ENCODE peak calls at places on chromosomes 16 and 17, in six cellular contexts. M is esophagus squamous epithelium, E is tibial nerve, B is K562, S is uterus, N is transverse colon. H is an unnamed sample.

GRCh38 chr17:81432873-81433451 is 37.7 kb downstream of the BAHCC1 start:
- DNase-seq in M (no peak), E (no peak), B (no peak), S (no peak), N (no peak), H (no peak)

GRCh38 chr17:75077072-75077489 is 10.7 kb upstream of the SLC16A5 start:
- DNase-seq in M (no peak), E (no peak), B (no peak), S (no peak), N (peak), H (no peak)

GRCh38 chr17:32875904-32876413 is 965 bp downstream of the MYO1D start:
- DNase-seq in M (no peak), E (no peak), B (no peak), S (no peak), N (no peak), H (no peak)

GRCh38 chr16:12239953-12240485 is 263.5 kb downstream of the SNX29 start:
- DNase-seq in M (no peak), E (no peak), B (no peak), S (no peak), N (no peak), H (no peak)

GRCh38 chr16:3822366-3823045 is 58.0 kb downstream of the CREBBP start:
- DNase-seq in M (no peak), E (no peak), B (no peak), S (peak), N (no peak), H (no peak)

GRCh38 chr16:38941-39892 is 14.2 kb downstream of the POLR3K start:
- DNase-seq in M (no peak), E (no peak), B (no peak), S (no peak), N (peak), H (no peak)

GRCh38 chr16:20901441-20902112 is 1.0 kb downstream of the LYRM1 start:
- DNase-seq in M (no peak), E (peak), B (no peak), S (peak), N (peak), H (peak)

GRCh38 chr16:24504467-24505345 is 34.7 kb upstream of the RBBP6 start:
- DNase-seq in M (no peak), E (peak), B (peak), S (peak), N (peak), H (peak)

GRCh38 chr16:89375021-89375420 is 115.3 kb downstream of the ANKRD11 start:
- DNase-seq in M (no peak), E (no peak), B (no peak), S (no peak), N (no peak), H (no peak)

GRCh38 chr17:32345953-32346600 is 3.9 kb upstream of the ZNF207 start:
- DNase-seq in M (no peak), E (no peak), B (no peak), S (no peak), N (no peak), H (no peak)

GRCh38 chr17:55466671-55467070 is 44.6 kb downstream of the SMIM36 start:
- DNase-seq in M (no peak), E (no peak), B (no peak), S (no peak), N (no peak), H (peak)

GRCh38 chr17:49216953-49217650 is 6.6 kb downstream of the ABI3 start:
- DNase-seq in M (no peak), E (peak), B (no peak), S (peak), N (peak), H (peak)

GRCh38 chr17:80785477-80786178 is 206.0 kb upstream of the CHMP6 start:
- DNase-seq in M (no peak), E (no peak), B (no peak), S (no peak), N (no peak), H (peak)

GRCh38 chr16:89785523-89786155 is 30.8 kb downstream of the FANCA start:
- DNase-seq in M (no peak), E (no peak), B (no peak), S (no peak), N (peak), H (no peak)

GRCh38 chr16:766820-767640 is 6.5 kb downstream of the MSLN start:
- DNase-seq in M (no peak), E (no peak), B (peak), S (no peak), N (no peak), H (no peak)

GRCh38 chr17:74833501-74834361 is 26.0 kb downstream of the GRIN2C start:
- DNase-seq in M (no peak), E (peak), B (no peak), S (no peak), N (peak), H (no peak)

GRCh38 chr17:1241904-1242303 is 28.3 kb upstream of the BHLHA9 start:
- DNase-seq in M (no peak), E (peak), B (no peak), S (peak), N (no peak), H (no peak)

GRCh38 chr17:43013296-43013695 is 6.7 kb downstream of the IFI35 start:
- DNase-seq in M (no peak), E (no peak), B (no peak), S (no peak), N (no peak), H (no peak)

GRCh38 chr17:16378631-16379282 is 2.1 kb upstream of the UBB start:
- DNase-seq in M (no peak), E (no peak), B (peak), S (no peak), N (peak), H (no peak)

GRCh38 chr17:37830151-37830993 is 85.5 kb upstream of the HNF1B start:
- DNase-seq in M (no peak), E (no peak), B (no peak), S (no peak), N (no peak), H (no peak)

DNA sequence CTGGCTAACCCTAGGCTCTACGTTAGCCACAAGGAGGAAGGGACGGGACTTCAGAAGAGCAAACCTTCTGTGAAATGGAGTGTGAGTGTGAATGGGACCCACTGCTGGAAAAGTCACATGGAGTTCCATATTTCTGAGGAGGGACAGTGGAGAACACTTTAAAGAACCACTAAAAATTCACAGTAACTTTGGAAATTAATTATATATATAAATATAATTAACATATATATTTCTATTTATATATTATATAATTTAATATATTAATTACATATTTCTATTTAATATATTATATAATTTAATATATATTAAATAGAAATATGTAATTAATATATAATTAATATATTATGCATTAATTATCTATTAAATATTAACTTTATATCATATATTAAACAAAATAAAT is 215.2 kb upstream of the SOX9 start:
- DNase-seq in M (no peak), E (no peak), B (peak), S (no peak), N (no peak), H (no peak)
- TF ChIP-seq POLR2A in M (no peak), E (no peak), B (no peak), S (no peak), N (no peak), H (no peak)

GRCh38 chr17:57099165-57099564 is 14.1 kb downstream of the AKAP1 start:
- DNase-seq in M (no peak), E (no peak), B (no peak), S (no peak), N (no peak), H (no peak)
- H3K4me3 ChIP-seq in M (no peak), E (no peak), B (no peak), S (no peak), N (no peak), H (no peak)

GRCh38 chr17:30429155-30429554 is 48.1 kb upstream of the GOSR1 start:
- DNase-seq in M (no peak), E (no peak), B (no peak), S (no peak), N (no peak), H (no peak)
- H3K27ac ChIP-seq in M (no peak), E (no peak), B (no peak), S (peak), N (no peak), H (no peak)

DNA sequence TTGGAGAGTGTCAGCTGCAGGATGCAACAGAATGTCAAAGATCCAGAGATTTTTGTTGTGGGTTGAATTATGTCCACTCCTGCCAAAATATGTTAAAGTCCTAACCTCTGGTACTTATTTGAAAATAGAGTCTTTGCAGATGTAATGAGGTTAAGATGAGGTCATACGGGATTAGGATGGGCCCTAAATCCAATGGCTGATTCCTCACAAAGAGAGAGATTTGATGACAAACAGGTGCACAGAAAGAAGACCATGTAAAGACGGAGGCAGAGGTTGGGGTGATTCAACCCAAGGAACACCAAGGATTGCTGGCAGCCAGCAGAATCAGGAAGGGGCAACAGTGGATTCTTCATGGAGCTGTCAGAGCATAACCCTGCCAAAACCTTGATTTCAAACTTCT is 34.5 kb upstream of the USP22 start:
- DNase-seq in M (no peak), E (no peak), B (no peak), S (no peak), N (no peak), H (no peak)
- TF ChIP-seq POLR2A in M (no peak), E (no peak), B (no peak), S (no peak), N (no peak), H (no peak)

H was measured in adrenal gland.